ENCODE peak calls at places on chromosome 13, in five cellular contexts. M is AG04449, D is mammary epithelial cell, B is AG09309, U is progenitor cell of endocrine pancreas. E is an unnamed sample.

GRCh38 chr13:27783111-27783510 is 9.2 kb upstream of the GSX1 start:
- DNase-seq in M (no peak), D (no peak), B (no peak), U (no peak), E (no peak)

GRCh38 chr13:82938644-82939043 is 943.6 kb downstream of the SLITRK1 start:
- DNase-seq in M (no peak), D (no peak), B (no peak), U (no peak), E (no peak)

GRCh38 chr13:61908906-61909305 is 493.3 kb upstream of the PCDH20 start:
- DNase-seq in M (no peak), D (no peak), B (no peak), U (no peak), E (no peak)

GRCh38 chr13:61036715-61037114 is 378.9 kb downstream of the PCDH20 start:
- DNase-seq in M (no peak), D (no peak), B (no peak), U (no peak), E (no peak)

GRCh38 chr13:41563501-41564001 is 106.2 kb downstream of the RGCC start:
- DNase-seq in M (no peak), D (peak), B (peak), U (no peak), E (peak)

GRCh38 chr13:114130708-114131580 is 1.5 kb downstream of the RASA3 start:
- DNase-seq in M (no peak), D (peak), B (no peak), U (no peak), E (peak)

GRCh38 chr13:37198629-37199028 is 93.2 kb upstream of the CSNK1A1L start:
- DNase-seq in M (no peak), D (no peak), B (no peak), U (no peak), E (no peak)

GRCh38 chr13:35016362-35017148 is 74.5 kb downstream of the NBEA start:
- DNase-seq in M (no peak), D (no peak), B (no peak), U (no peak), E (no peak)

GRCh38 chr13:53045110-53045509 is 16.5 kb downstream of the OLFM4 start:
- DNase-seq in M (no peak), D (no peak), B (no peak), U (no peak), E (no peak)

GRCh38 chr13:63024458-63024857 is 1608.8 kb upstream of the PCDH20 start:
- DNase-seq in M (no peak), D (no peak), B (no peak), U (no peak), E (no peak)

GRCh38 chr13:63026285-63026797 is 1610.7 kb upstream of the PCDH20 start:
- DNase-seq in M (no peak), D (no peak), B (no peak), U (no peak), E (no peak)

DNA sequence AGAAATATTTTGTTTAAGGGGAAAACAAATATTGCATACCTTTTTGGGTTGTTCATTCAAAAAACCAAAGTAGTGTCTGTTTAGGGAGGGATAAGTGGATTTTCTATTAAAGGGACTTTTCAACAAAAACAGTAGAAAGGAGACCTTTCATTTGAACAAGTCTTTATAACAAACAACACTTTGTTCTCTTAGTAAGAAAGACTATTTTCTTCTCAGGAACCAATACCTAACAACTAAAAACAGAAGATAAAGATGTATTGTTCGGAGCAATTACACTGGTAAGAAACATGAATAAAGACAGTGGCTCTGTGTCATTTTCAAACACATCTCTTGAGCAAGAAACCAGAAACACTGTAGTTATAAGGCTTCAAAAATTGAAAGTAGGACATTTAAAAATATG is 1610.1 kb upstream of the PCDH20 start:
- DNase-seq in M (no peak), D (no peak), B (no peak), U (no peak), E (no peak)
- TF ChIP-seq CTCF in M (no peak), D (no peak), B (no peak), U (no peak), E (no peak)

DNA sequence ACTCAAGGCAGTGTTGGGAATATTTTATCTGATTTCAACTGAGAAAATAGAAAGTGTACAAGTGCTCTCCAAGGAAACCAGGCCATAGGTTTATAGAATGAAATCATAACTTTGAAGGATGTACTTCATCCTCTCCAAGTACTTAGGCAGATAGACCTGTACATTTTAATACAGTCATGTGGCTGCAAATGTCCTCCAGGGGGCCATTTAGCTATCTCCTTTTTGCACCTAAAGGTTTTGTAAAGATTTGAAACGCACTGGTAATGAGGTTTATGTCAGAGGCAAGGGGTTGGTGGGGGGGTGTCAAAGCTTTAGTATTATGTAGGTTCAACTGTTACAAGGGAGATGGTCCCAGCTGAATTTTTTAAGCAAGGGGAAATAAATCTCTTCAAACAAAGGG is 364.4 kb downstream of the DCT start:
- DNase-seq in M (no peak), D (no peak), B (no peak), U (no peak), E (no peak)
- TF ChIP-seq CTCF in M (no peak), D (no peak), B (no peak), U (peak), E (no peak)

GRCh38 chr13:77698211-77699058 is 948 bp downstream of the SLAIN1 start:
- DNase-seq in M (no peak), D (no peak), B (no peak), U (peak), E (no peak)
- TF ChIP-seq CTCF in M (no peak), D (no peak), B (no peak), U (peak), E (no peak)

DNA sequence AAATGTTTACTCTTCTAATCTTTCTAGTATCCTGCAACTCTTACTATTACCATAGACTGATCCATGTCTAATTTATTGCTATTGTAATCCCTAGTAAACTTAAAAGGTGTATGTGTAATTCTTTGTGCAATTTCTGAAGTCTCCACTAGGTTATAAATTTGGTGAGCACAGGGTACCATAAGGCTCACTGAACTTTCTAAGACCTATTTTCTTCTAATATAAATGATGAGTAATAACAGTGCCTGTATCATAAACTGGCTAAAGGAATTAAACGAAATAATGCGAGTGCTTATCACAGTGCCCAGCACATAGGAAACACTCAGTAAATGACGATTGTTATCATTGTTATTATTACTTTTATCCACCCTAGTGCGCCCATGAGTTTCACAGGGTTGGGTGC is 119.1 kb downstream of the KLF12 start:
- DNase-seq in M (no peak), D (no peak), B (no peak), U (no peak), E (no peak)
- TF ChIP-seq CTCF in M (peak), D (peak), B (no peak), U (peak), E (no peak)

GRCh38 chr13:99959538-99960230 is 11.9 kb downstream of the ZIC5 start:
- DNase-seq in M (no peak), D (peak), B (no peak), U (no peak), E (no peak)
- TF ChIP-seq CTCF in M (no peak), D (no peak), B (no peak), U (peak), E (no peak)

GRCh38 chr13:67063036-67063435 is 167.1 kb downstream of the PCDH9 start:
- DNase-seq in M (no peak), D (peak), B (no peak), U (no peak), E (no peak)

GRCh38 chr13:67069117-67069767 is 160.9 kb downstream of the PCDH9 start:
- DNase-seq in M (no peak), D (no peak), B (no peak), U (no peak), E (no peak)

GRCh38 chr13:67061750-67062149 is 168.4 kb downstream of the PCDH9 start:
- DNase-seq in M (no peak), D (no peak), B (no peak), U (no peak), E (no peak)

GRCh38 chr13:67062160-67062559 is 168.0 kb downstream of the PCDH9 start:
- DNase-seq in M (no peak), D (no peak), B (no peak), U (no peak), E (no peak)

DNA sequence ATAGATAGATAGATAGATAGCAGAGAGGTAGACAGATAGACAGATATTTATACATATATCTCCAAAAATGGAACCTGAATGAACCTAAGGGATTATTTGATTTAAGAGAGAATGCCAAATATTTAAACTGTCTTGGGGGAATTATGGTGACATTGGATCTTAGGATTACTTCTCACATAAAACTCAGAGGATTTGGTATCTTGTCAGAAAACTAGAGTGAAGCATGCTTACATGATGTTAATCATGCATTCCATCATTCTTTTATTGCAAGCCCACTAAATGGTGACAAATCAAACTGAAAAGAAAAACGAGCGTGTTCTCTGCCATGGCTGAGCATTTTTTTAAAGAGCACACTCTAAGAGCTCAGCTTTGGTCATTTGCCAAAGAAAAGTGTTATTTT is 165.2 kb downstream of the PCDH9 start:
- DNase-seq in M (no peak), D (no peak), B (no peak), U (no peak), E (no peak)
- TF ChIP-seq CTCF in M (no peak), D (no peak), B (no peak), U (no peak), E (no peak)

DNA sequence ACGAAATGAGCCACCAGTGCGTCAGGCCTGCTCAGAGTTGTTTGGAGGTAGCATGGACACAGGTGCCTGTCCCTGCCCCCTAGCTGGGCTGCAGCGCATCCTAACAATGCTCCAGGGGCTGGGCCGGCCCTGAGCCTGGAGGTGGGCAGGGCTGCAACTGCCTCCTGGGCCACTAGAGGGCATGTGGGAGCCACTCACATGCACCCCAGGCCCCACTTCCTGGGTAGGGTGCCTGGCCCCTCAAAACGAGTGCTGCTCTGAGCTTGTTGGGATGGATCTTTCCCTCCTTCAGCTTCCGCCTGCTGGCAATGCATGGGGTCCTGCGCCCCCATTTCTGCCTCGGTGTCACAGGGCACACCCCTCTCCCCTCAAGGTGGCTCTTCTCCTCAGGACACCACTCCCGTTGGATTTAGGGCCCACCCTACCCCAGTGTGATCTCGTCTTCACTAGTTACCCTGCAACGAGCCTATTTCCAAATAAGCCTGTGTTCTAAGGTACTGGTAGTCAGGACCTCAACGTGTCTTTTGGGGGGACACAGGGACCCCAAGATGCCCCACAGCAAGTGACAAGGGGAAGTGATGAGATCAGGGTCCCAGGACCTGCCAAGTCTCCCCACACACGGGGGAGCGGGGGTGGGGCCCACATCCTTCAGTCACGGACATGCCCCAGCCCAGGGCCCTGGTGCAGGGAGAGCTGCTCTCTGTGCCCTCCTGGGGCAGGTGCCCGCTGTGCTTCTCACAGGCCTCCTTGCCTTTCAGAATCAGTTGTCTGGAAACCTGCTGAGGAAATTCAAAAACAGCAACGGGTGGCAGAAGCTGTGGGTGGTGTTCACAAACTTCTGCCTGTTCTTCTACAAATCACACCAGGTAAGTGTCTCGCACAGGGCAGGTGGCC is 131.3 kb downstream of the STK24 start:
- DNase-seq in M (no peak), D (peak), B (no peak), U (peak), E (no peak)
- TF ChIP-seq CTCF in M (peak), D (peak), B (peak), U (peak), E (peak)

DNA sequence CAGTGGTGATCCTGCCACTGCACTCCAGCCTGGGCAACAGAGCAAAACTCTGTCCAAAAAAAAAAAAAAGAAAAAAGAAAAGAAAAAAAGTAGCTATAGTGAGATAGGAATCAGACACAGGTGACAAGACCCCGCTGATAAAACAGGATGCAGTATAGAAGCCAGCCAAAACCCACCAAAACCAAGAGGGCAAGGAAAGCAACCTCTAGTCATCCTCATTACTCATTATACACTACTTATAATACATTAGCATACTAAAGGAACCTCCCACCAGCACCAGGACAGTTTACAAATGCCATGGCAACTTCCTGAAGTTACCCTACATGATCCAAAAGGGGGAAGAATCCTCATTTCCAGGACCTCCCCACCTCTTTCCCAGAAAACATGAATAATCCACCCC is 35.5 kb upstream of the UBL3 start:
- DNase-seq in M (no peak), D (no peak), B (no peak), U (no peak), E (no peak)
- TF ChIP-seq CTCF in M (no peak), D (no peak), B (no peak), U (no peak), E (no peak)